ENCODE peak calls at places on chromosomes 11 and 22, in five cellular contexts. I is A673; E is type B pancreatic cell; L is brain microvascular endothelial cell; C is activated CD8-positive, alpha-beta memory T cell treated with anti-CD3 and anti-CD28 coated beads, Interleukin-2, amount 50 U/mL, for 48 hours. K is an unnamed sample.

GRCh38 chr11:121895919-121896318 is 220.1 kb downstream of the BLID start:
- DNase-seq in C (no peak), L (no peak), I (no peak), E (no peak), K (peak)

GRCh38 chr11:120184946-120185677 is 25.7 kb upstream of the OAF start:
- DNase-seq in I (no peak), C (peak), L (no peak), E (peak), K (peak)

GRCh38 chr22:42388130-42388797 is 43.9 kb downstream of the NFAM1 start:
- DNase-seq in E (no peak), I (peak), L (no peak), C (no peak), K (no peak)

GRCh38 chr22:39408807-39409206 is 9.2 kb downstream of the TAB1 start:
- DNase-seq in L (no peak), I (no peak), E (no peak), C (no peak), K (no peak)

GRCh38 chr22:24386814-24387550 is 40.4 kb upstream of the ADORA2A start:
- DNase-seq in I (no peak), C (no peak), E (no peak), L (no peak), K (no peak)

GRCh38 chr22:31124811-31125465 is 2.2 kb downstream of the INPP5J start:
- DNase-seq in E (no peak), C (no peak), L (no peak), I (no peak), K (no peak)

GRCh38 chr22:42688241-42688913 is 32.3 kb downstream of the A4GALT start:
- DNase-seq in C (no peak), I (peak), E (no peak), L (peak), K (peak)

GRCh38 chr11:121521145-121522042 is 68.6 kb upstream of the SORL1-AS1 start:
- DNase-seq in E (no peak), I (no peak), L (no peak), C (peak), K (no peak)

GRCh38 chr11:78417888-78418583 is 416 bp upstream of the GAB2 start:
- DNase-seq in E (peak), I (peak), C (peak), L (peak), K (peak)

GRCh38 chr22:44668190-44668885 is 33.7 kb upstream of the PRR5 start:
- DNase-seq in C (no peak), I (no peak), L (no peak), E (no peak), K (no peak)

GRCh38 chr22:17891427-17892167 is 117.3 kb upstream of the BID start:
- DNase-seq in L (no peak), C (no peak), E (no peak), I (no peak), K (no peak)

GRCh38 chr22:39205344-39206021 is 39.3 kb downstream of the PDGFB start:
- DNase-seq in C (no peak), I (no peak), L (peak), E (no peak), K (peak)

GRCh38 chr11:43547411-43547718 is 133.2 kb upstream of the HSD17B12 start:
- DNase-seq in L (no peak), C (no peak), I (no peak), E (no peak), K (no peak)

GRCh38 chr11:44625759-44626523 is 60.5 kb downstream of the CD82 start:
- DNase-seq in E (peak), C (peak), I (no peak), L (no peak), K (no peak)

GRCh38 chr22:40401532-40401931 is 31.1 kb downstream of the SGSM3 start:
- DNase-seq in L (no peak), C (peak), E (no peak), I (no peak), K (no peak)

GRCh38 chr11:12449961-12450715 is 72.8 kb downstream of the PARVA start:
- DNase-seq in E (no peak), L (no peak), C (no peak), I (no peak), K (no peak)

K was measured in stromal cell of bone marrow.